ENCODE peak calls at places on chromosomes 12 and 14, in six cellular contexts. One of them, this sample, is unnamed. For H3K4me1, the result is how much of the 10 kb centered on the place peaks cover.

GRCh38 chr12:124248862-124249825 is 45.7 kb upstream of the RFLNA start:
- DNase-seq in stomach: no peak
- DNase-seq in body of pancreas: no peak
- DNase-seq in SK-N-SH: no peak
- DNase-seq in OCI-LY7: no peak
- DNase-seq in testis: no peak
- DNase-seq in this sample: no peak

GRCh38 chr12:46383654-46384450 is 11.3 kb upstream of the SLC38A2 start:
- DNase-seq in stomach: peak
- DNase-seq in body of pancreas: peak
- DNase-seq in SK-N-SH: no peak
- DNase-seq in OCI-LY7: peak
- DNase-seq in testis: peak
- DNase-seq in this sample: peak

GRCh38 chr12:25717552-25717951 is 164.5 kb upstream of the LMNTD1 start:
- DNase-seq in stomach: no peak
- DNase-seq in body of pancreas: no peak
- DNase-seq in SK-N-SH: no peak
- DNase-seq in OCI-LY7: no peak
- DNase-seq in testis: no peak
- DNase-seq in this sample: no peak

GRCh38 chr14:57189070-57189469 is 79.6 kb downstream of the EXOC5 start:
- DNase-seq in stomach: no peak
- DNase-seq in body of pancreas: no peak
- DNase-seq in SK-N-SH: peak
- DNase-seq in OCI-LY7: no peak
- DNase-seq in testis: peak
- DNase-seq in this sample: no peak

GRCh38 chr12:12900786-12901157 is 9.4 kb downstream of the GPRC5A start:
- DNase-seq in stomach: no peak
- DNase-seq in body of pancreas: no peak
- DNase-seq in SK-N-SH: no peak
- DNase-seq in OCI-LY7: no peak
- DNase-seq in testis: no peak
- DNase-seq in this sample: no peak

GRCh38 chr12:95215925-95216324 is 1.3 kb downstream of the FGD6 start:
- DNase-seq in stomach: no peak
- DNase-seq in body of pancreas: no peak
- DNase-seq in SK-N-SH: no peak
- DNase-seq in OCI-LY7: peak
- DNase-seq in testis: no peak
- DNase-seq in this sample: no peak

GRCh38 chr12:6646276-6647082 is 753 bp downstream of the ACRBP start:
- DNase-seq in stomach: no peak
- DNase-seq in body of pancreas: no peak
- DNase-seq in SK-N-SH: peak
- DNase-seq in OCI-LY7: no peak
- DNase-seq in testis: no peak
- DNase-seq in this sample: no peak

GRCh38 chr12:944201-944600 is 5.3 kb downstream of the RAD52 start:
- DNase-seq in stomach: peak
- DNase-seq in body of pancreas: no peak
- DNase-seq in SK-N-SH: no peak
- DNase-seq in OCI-LY7: no peak
- DNase-seq in testis: no peak
- DNase-seq in this sample: no peak

GRCh38 chr14:91202234-91202974 is 42.1 kb downstream of the GPR68 start:
- DNase-seq in stomach: peak
- DNase-seq in body of pancreas: peak
- DNase-seq in SK-N-SH: no peak
- DNase-seq in OCI-LY7: no peak
- DNase-seq in testis: peak
- DNase-seq in this sample: peak

GRCh38 chr12:40314927-40315326 is 90.1 kb downstream of the LRRK2 start:
- DNase-seq in stomach: no peak
- DNase-seq in body of pancreas: no peak
- DNase-seq in SK-N-SH: no peak
- DNase-seq in OCI-LY7: peak
- DNase-seq in testis: no peak
- DNase-seq in this sample: no peak

GRCh38 chr14:88793259-88793625 is 489 bp upstream of the EML5 start:
- DNase-seq in stomach: no peak
- DNase-seq in body of pancreas: no peak
- DNase-seq in SK-N-SH: no peak
- DNase-seq in OCI-LY7: no peak
- DNase-seq in testis: peak
- DNase-seq in this sample: peak

GRCh38 chr12:6863586-6864321 is 3.6 kb upstream of the TPI1 start:
- DNase-seq in stomach: no peak
- DNase-seq in body of pancreas: no peak
- DNase-seq in SK-N-SH: no peak
- DNase-seq in OCI-LY7: no peak
- DNase-seq in testis: no peak
- DNase-seq in this sample: no peak

GRCh38 chr12:89064780-89065179 is 287.5 kb downstream of the DUSP6 start:
- DNase-seq in stomach: no peak
- DNase-seq in body of pancreas: no peak
- DNase-seq in SK-N-SH: no peak
- DNase-seq in OCI-LY7: no peak
- DNase-seq in testis: no peak
- DNase-seq in this sample: no peak

GRCh38 chr14:92692822-92693226 is 55.6 kb downstream of the LGMN start:
- DNase-seq in stomach: peak
- DNase-seq in body of pancreas: peak
- DNase-seq in SK-N-SH: peak
- DNase-seq in OCI-LY7: no peak
- DNase-seq in testis: peak
- DNase-seq in this sample: peak

GRCh38 chr12:94560416-94561221 is 89.7 kb downstream of the TMCC3 start:
- DNase-seq in stomach: no peak
- DNase-seq in body of pancreas: no peak
- DNase-seq in SK-N-SH: no peak
- DNase-seq in OCI-LY7: peak
- DNase-seq in testis: no peak
- DNase-seq in this sample: peak

GRCh38 chr14:73752297-73752992 is 38.3 kb upstream of the PNMA1 start:
- DNase-seq in stomach: peak
- DNase-seq in body of pancreas: peak
- DNase-seq in SK-N-SH: peak
- DNase-seq in OCI-LY7: peak
- DNase-seq in testis: peak
- DNase-seq in this sample: no peak

GRCh38 chr14:91350813-91351507 is 66.7 kb downstream of the CCDC88C start:
- DNase-seq in stomach: no peak
- DNase-seq in body of pancreas: no peak
- DNase-seq in SK-N-SH: no peak
- DNase-seq in OCI-LY7: peak
- DNase-seq in testis: no peak
- DNase-seq in this sample: no peak

GRCh38 chr12:92242917-92243316 is 97.3 kb upstream of the BTG1 start:
- DNase-seq in stomach: no peak
- DNase-seq in body of pancreas: no peak
- DNase-seq in SK-N-SH: no peak
- DNase-seq in OCI-LY7: no peak
- DNase-seq in testis: no peak
- DNase-seq in this sample: no peak

GRCh38 chr12:2641209-2641608 is 153.6 kb upstream of the FKBP4 start:
- DNase-seq in stomach: no peak
- DNase-seq in body of pancreas: no peak
- DNase-seq in SK-N-SH: no peak
- DNase-seq in OCI-LY7: no peak
- DNase-seq in testis: no peak
- DNase-seq in this sample: no peak

GRCh38 chr14:43898709-43899108 is 608.4 kb downstream of the FSCB start:
- DNase-seq in stomach: no peak
- DNase-seq in body of pancreas: no peak
- DNase-seq in SK-N-SH: no peak
- DNase-seq in OCI-LY7: no peak
- DNase-seq in testis: no peak
- DNase-seq in this sample: no peak

GRCh38 chr14:68458253-68458652 is 334.6 kb downstream of the ZFP36L1 start:
- DNase-seq in stomach: no peak
- DNase-seq in body of pancreas: no peak
- DNase-seq in SK-N-SH: no peak
- DNase-seq in OCI-LY7: no peak
- DNase-seq in testis: no peak
- DNase-seq in this sample: no peak

GRCh38 chr14:75566321-75566720 is 12.1 kb upstream of the FLVCR2 start:
- DNase-seq in stomach: no peak
- DNase-seq in body of pancreas: no peak
- DNase-seq in SK-N-SH: no peak
- DNase-seq in OCI-LY7: no peak
- DNase-seq in testis: no peak
- DNase-seq in this sample: no peak

GRCh38 chr14:32762886-32763285 is 175.8 kb upstream of the NPAS3 start:
- DNase-seq in stomach: no peak
- DNase-seq in body of pancreas: no peak
- DNase-seq in SK-N-SH: no peak
- DNase-seq in OCI-LY7: no peak
- DNase-seq in testis: no peak
- DNase-seq in this sample: no peak

GRCh38 chr14:94284221-94284620 is 8.8 kb downstream of the SERPINA10 start:
- DNase-seq in stomach: no peak
- DNase-seq in body of pancreas: no peak
- DNase-seq in SK-N-SH: no peak
- DNase-seq in OCI-LY7: no peak
- DNase-seq in testis: no peak
- DNase-seq in this sample: no peak

GRCh38 chr12:91882910-91883309 is 262.7 kb downstream of the BTG1 start:
- DNase-seq in stomach: no peak
- DNase-seq in body of pancreas: no peak
- DNase-seq in SK-N-SH: no peak
- DNase-seq in OCI-LY7: no peak
- DNase-seq in testis: no peak
- DNase-seq in this sample: no peak

GRCh38 chr12:93115646-93116045 is 186.6 kb upstream of the EEA1 start:
- DNase-seq in stomach: no peak
- DNase-seq in body of pancreas: no peak
- DNase-seq in SK-N-SH: no peak
- DNase-seq in OCI-LY7: no peak
- DNase-seq in testis: peak
- DNase-seq in this sample: no peak

GRCh38 chr12:93563807-93564538 is 8.5 kb upstream of the SOCS2 start:
- DNase-seq in stomach: peak
- DNase-seq in body of pancreas: peak
- DNase-seq in SK-N-SH: no peak
- DNase-seq in OCI-LY7: peak
- DNase-seq in testis: no peak
- DNase-seq in this sample: peak

GRCh38 chr12:44031472-44032185 is 195.7 kb downstream of the TMEM117 start:
- DNase-seq in stomach: no peak
- DNase-seq in body of pancreas: no peak
- DNase-seq in SK-N-SH: no peak
- DNase-seq in OCI-LY7: peak
- DNase-seq in testis: no peak
- DNase-seq in this sample: no peak

GRCh38 chr12:57479376-57480115 is at the start of gene ARHGAP9:
- DNase-seq in stomach: no peak
- DNase-seq in body of pancreas: no peak
- DNase-seq in SK-N-SH: no peak
- DNase-seq in OCI-LY7: peak
- DNase-seq in testis: no peak
- DNase-seq in this sample: no peak

GRCh38 chr14:67926821-67927220 is 107.2 kb downstream of the RAD51B start:
- DNase-seq in stomach: no peak
- DNase-seq in body of pancreas: no peak
- DNase-seq in SK-N-SH: no peak
- DNase-seq in OCI-LY7: no peak
- DNase-seq in testis: no peak
- DNase-seq in this sample: no peak

DNA sequence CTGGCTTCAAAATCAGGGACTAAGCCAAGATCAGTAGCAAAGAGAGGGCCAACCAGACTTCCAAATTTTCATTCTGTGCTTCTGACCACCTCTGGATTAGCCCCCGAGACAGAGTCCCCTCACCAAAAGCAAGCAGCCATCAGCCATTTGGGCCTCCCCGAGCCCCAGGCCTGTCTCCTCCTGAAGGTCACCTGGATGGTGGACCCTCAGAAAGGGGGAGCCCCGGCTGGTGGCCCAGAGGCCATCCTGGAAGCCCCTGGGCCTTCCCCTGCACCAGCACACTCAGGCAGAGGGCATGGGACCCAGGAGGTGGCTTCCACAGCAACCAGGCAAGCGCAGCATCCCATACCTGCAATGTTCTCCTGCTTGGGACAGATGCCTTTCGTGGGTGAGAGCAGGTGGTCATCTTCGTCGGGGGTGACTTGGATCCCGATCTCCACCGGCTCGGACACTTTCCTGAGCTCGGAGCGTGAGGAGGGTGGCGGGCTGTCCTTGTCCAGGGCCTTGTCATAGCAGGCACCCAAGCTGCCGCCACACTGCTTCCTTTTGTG is 14.8 kb downstream of the BCL11B start:
- DNase-seq in stomach: no peak
- DNase-seq in body of pancreas: no peak
- DNase-seq in SK-N-SH: no peak
- DNase-seq in OCI-LY7: no peak
- DNase-seq in testis: no peak
- DNase-seq in this sample: no peak
- H3K27ac ChIP-seq in stomach: peak
- H3K27ac ChIP-seq in body of pancreas: no peak
- H3K27ac ChIP-seq in SK-N-SH: no peak
- H3K27ac ChIP-seq in OCI-LY7: no peak
- H3K27ac ChIP-seq in testis: no peak
- H3K27ac ChIP-seq in this sample: no peak

GRCh38 chr14:65486856-65487255 is 74.3 kb downstream of the FUT8 start:
- DNase-seq in stomach: no peak
- DNase-seq in body of pancreas: no peak
- DNase-seq in SK-N-SH: no peak
- DNase-seq in OCI-LY7: no peak
- DNase-seq in testis: no peak
- DNase-seq in this sample: no peak
- TF ChIP-seq CTCF in stomach: no peak
- TF ChIP-seq CTCF in body of pancreas: no peak
- TF ChIP-seq CTCF in SK-N-SH: no peak
- TF ChIP-seq CTCF in OCI-LY7: peak
- TF ChIP-seq CTCF in testis: no peak
- TF ChIP-seq CTCF in this sample: no peak

DNA sequence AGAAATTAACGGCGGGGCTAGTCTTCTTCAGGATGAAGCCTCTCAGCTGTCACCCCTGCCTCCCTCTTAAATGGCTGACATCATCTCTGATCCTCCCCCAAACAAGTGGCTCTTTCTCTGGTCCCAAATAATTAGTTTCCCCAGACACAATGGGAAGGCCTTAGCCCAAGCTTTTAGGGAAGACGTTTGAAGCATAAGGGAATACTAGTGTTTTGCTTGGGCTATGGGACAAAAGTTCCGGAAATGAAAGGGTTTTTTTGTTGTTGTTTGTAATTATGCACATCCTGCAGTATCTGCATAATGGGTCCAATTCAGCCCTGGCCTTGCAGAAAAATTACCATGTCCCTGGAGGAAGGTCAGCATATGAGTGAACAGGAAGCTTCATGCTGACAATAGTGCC is 13.7 kb downstream of the STON2 start:
- DNase-seq in stomach: no peak
- DNase-seq in body of pancreas: no peak
- DNase-seq in SK-N-SH: no peak
- DNase-seq in OCI-LY7: no peak
- DNase-seq in testis: no peak
- DNase-seq in this sample: no peak
- H3K4me1 ChIP-seq in stomach: under half
- H3K4me1 ChIP-seq in body of pancreas: under half
- H3K4me1 ChIP-seq in SK-N-SH: under half
- H3K4me1 ChIP-seq in OCI-LY7: under half
- H3K4me1 ChIP-seq in testis: under half
- H3K4me1 ChIP-seq in this sample: under half

GRCh38 chr12:32522322-32523221 is 123.2 kb downstream of the FGD4 start:
- DNase-seq in stomach: no peak
- DNase-seq in body of pancreas: no peak
- DNase-seq in SK-N-SH: no peak
- DNase-seq in OCI-LY7: peak
- DNase-seq in testis: no peak
- DNase-seq in this sample: no peak
- H3K27ac ChIP-seq in stomach: peak
- H3K27ac ChIP-seq in body of pancreas: no peak
- H3K27ac ChIP-seq in SK-N-SH: no peak
- H3K27ac ChIP-seq in OCI-LY7: peak
- H3K27ac ChIP-seq in testis: peak
- H3K27ac ChIP-seq in this sample: peak

This sample was measured in left lung.